ENCODE peak calls at places on chromosomes 13 and 19, in nine cellular contexts. One of them, this sample, is unnamed.
A peak's percentile ranks its signal among the peaks of the same experiment; 100 is the strongest.

GRCh38 chr19:55166530-55167268 is at the start of gene DNAAF3:
- DNase-seq in left ventricle myocardium inferior: peak; percentile 91
- DNase-seq in neuronal stem cell: peak; percentile 98
- DNase-seq in suprapubic skin: peak; percentile 93
- DNase-seq in GM23248: peak; percentile 99
- DNase-seq in endodermal cell: peak; percentile 99
- DNase-seq in heart right ventricle: peak; percentile 90
- DNase-seq in stomach: peak; percentile 95
- DNase-seq in aorta: peak; percentile 91
- DNase-seq in this sample: peak; percentile 58

GRCh38 chr13:113746671-113747070 is 12.4 kb upstream of the TMEM255B start:
- DNase-seq in left ventricle myocardium inferior: no peak
- DNase-seq in neuronal stem cell: no peak
- DNase-seq in suprapubic skin: no peak
- DNase-seq in GM23248: no peak
- DNase-seq in endodermal cell: no peak
- DNase-seq in heart right ventricle: no peak
- DNase-seq in stomach: no peak
- DNase-seq in aorta: peak; percentile 61
- DNase-seq in this sample: no peak

GRCh38 chr19:16031872-16032200 is 44.5 kb upstream of the TPM4 start:
- DNase-seq in left ventricle myocardium inferior: no peak
- DNase-seq in neuronal stem cell: no peak
- DNase-seq in suprapubic skin: no peak
- DNase-seq in GM23248: no peak
- DNase-seq in endodermal cell: no peak
- DNase-seq in heart right ventricle: no peak
- DNase-seq in stomach: no peak
- DNase-seq in aorta: no peak
- DNase-seq in this sample: no peak

GRCh38 chr13:60787083-60787482 is 390.1 kb downstream of the TDRD3 start:
- DNase-seq in left ventricle myocardium inferior: no peak
- DNase-seq in neuronal stem cell: no peak
- DNase-seq in suprapubic skin: no peak
- DNase-seq in GM23248: no peak
- DNase-seq in endodermal cell: no peak
- DNase-seq in heart right ventricle: no peak
- DNase-seq in stomach: no peak
- DNase-seq in aorta: no peak
- DNase-seq in this sample: no peak

GRCh38 chr13:94886191-94886590 is 173.8 kb upstream of the SOX21 start:
- DNase-seq in left ventricle myocardium inferior: no peak
- DNase-seq in neuronal stem cell: no peak
- DNase-seq in suprapubic skin: no peak
- DNase-seq in GM23248: no peak
- DNase-seq in endodermal cell: no peak
- DNase-seq in heart right ventricle: no peak
- DNase-seq in stomach: no peak
- DNase-seq in aorta: no peak
- DNase-seq in this sample: no peak

GRCh38 chr19:55094456-55095259 is 19.0 kb downstream of the EPS8L1 start:
- DNase-seq in left ventricle myocardium inferior: no peak
- DNase-seq in neuronal stem cell: no peak
- DNase-seq in suprapubic skin: no peak
- DNase-seq in GM23248: no peak
- DNase-seq in endodermal cell: peak; percentile 94
- DNase-seq in heart right ventricle: no peak
- DNase-seq in stomach: no peak
- DNase-seq in aorta: no peak
- DNase-seq in this sample: no peak

GRCh38 chr19:44955500-44956439 is 590 bp downstream of the CLPTM1 start:
- DNase-seq in left ventricle myocardium inferior: no peak
- DNase-seq in neuronal stem cell: no peak
- DNase-seq in suprapubic skin: peak; percentile 80
- DNase-seq in GM23248: peak; percentile 40
- DNase-seq in endodermal cell: no peak
- DNase-seq in heart right ventricle: no peak
- DNase-seq in stomach: no peak
- DNase-seq in aorta: no peak
- DNase-seq in this sample: no peak

GRCh38 chr19:32289566-32290210 is 55.7 kb upstream of the ZNF507 start:
- DNase-seq in left ventricle myocardium inferior: no peak
- DNase-seq in neuronal stem cell: no peak
- DNase-seq in suprapubic skin: no peak
- DNase-seq in GM23248: no peak
- DNase-seq in endodermal cell: no peak
- DNase-seq in heart right ventricle: no peak
- DNase-seq in stomach: no peak
- DNase-seq in aorta: no peak
- DNase-seq in this sample: no peak

GRCh38 chr19:2814426-2814825 is 5.2 kb upstream of the ZNF554 start:
- DNase-seq in left ventricle myocardium inferior: no peak
- DNase-seq in neuronal stem cell: no peak
- DNase-seq in suprapubic skin: no peak
- DNase-seq in GM23248: no peak
- DNase-seq in endodermal cell: no peak
- DNase-seq in heart right ventricle: no peak
- DNase-seq in stomach: no peak
- DNase-seq in aorta: no peak
- DNase-seq in this sample: no peak

GRCh38 chr19:56838930-56839664 is 1.4 kb downstream of the PEG3 start:
- DNase-seq in left ventricle myocardium inferior: peak; percentile 96
- DNase-seq in neuronal stem cell: peak; percentile 96
- DNase-seq in suprapubic skin: peak; percentile 97
- DNase-seq in GM23248: peak; percentile 84
- DNase-seq in endodermal cell: no peak
- DNase-seq in heart right ventricle: peak; percentile 94
- DNase-seq in stomach: peak; percentile 69
- DNase-seq in aorta: peak; percentile 96
- DNase-seq in this sample: no peak

GRCh38 chr19:12526542-12526941 is 24.7 kb downstream of the ZNF564 start:
- DNase-seq in left ventricle myocardium inferior: no peak
- DNase-seq in neuronal stem cell: no peak
- DNase-seq in suprapubic skin: no peak
- DNase-seq in GM23248: no peak
- DNase-seq in endodermal cell: no peak
- DNase-seq in heart right ventricle: no peak
- DNase-seq in stomach: no peak
- DNase-seq in aorta: no peak
- DNase-seq in this sample: no peak

GRCh38 chr19:38004505-38005223 is 97.7 kb downstream of the SIPA1L3 start:
- DNase-seq in left ventricle myocardium inferior: peak; percentile 77
- DNase-seq in neuronal stem cell: peak; percentile 86
- DNase-seq in suprapubic skin: peak; percentile 91
- DNase-seq in GM23248: peak; percentile 97
- DNase-seq in endodermal cell: peak; percentile 92
- DNase-seq in heart right ventricle: peak; percentile 64
- DNase-seq in stomach: peak; percentile 55
- DNase-seq in aorta: peak; percentile 87
- DNase-seq in this sample: no peak

GRCh38 chr19:28999733-29000433 is 213.1 kb downstream of the UQCRFS1 start:
- DNase-seq in left ventricle myocardium inferior: peak; percentile 18
- DNase-seq in neuronal stem cell: no peak
- DNase-seq in suprapubic skin: no peak
- DNase-seq in GM23248: no peak
- DNase-seq in endodermal cell: no peak
- DNase-seq in heart right ventricle: no peak
- DNase-seq in stomach: no peak
- DNase-seq in aorta: peak; percentile 9
- DNase-seq in this sample: no peak

GRCh38 chr19:29001922-29002247 is 211.1 kb downstream of the UQCRFS1 start:
- DNase-seq in left ventricle myocardium inferior: no peak
- DNase-seq in neuronal stem cell: no peak
- DNase-seq in suprapubic skin: no peak
- DNase-seq in GM23248: peak; percentile 14
- DNase-seq in endodermal cell: no peak
- DNase-seq in heart right ventricle: no peak
- DNase-seq in stomach: no peak
- DNase-seq in aorta: no peak
- DNase-seq in this sample: no peak

GRCh38 chr19:29002336-29002735 is 210.6 kb downstream of the UQCRFS1 start:
- DNase-seq in left ventricle myocardium inferior: no peak
- DNase-seq in neuronal stem cell: no peak
- DNase-seq in suprapubic skin: no peak
- DNase-seq in GM23248: no peak
- DNase-seq in endodermal cell: no peak
- DNase-seq in heart right ventricle: no peak
- DNase-seq in stomach: no peak
- DNase-seq in aorta: peak; percentile 30
- DNase-seq in this sample: no peak

GRCh38 chr19:28998974-28999373 is 214.0 kb downstream of the UQCRFS1 start:
- DNase-seq in left ventricle myocardium inferior: no peak
- DNase-seq in neuronal stem cell: no peak
- DNase-seq in suprapubic skin: no peak
- DNase-seq in GM23248: no peak
- DNase-seq in endodermal cell: no peak
- DNase-seq in heart right ventricle: no peak
- DNase-seq in stomach: no peak
- DNase-seq in aorta: no peak
- DNase-seq in this sample: no peak

GRCh38 chr19:29001006-29001921 is 211.7 kb downstream of the UQCRFS1 start:
- DNase-seq in left ventricle myocardium inferior: no peak
- DNase-seq in neuronal stem cell: no peak
- DNase-seq in suprapubic skin: no peak
- DNase-seq in GM23248: peak; percentile 36
- DNase-seq in endodermal cell: no peak
- DNase-seq in heart right ventricle: no peak
- DNase-seq in stomach: no peak
- DNase-seq in aorta: peak; percentile 22
- DNase-seq in this sample: no peak
- H3K4me3 ChIP-seq in left ventricle myocardium inferior: no peak overlapping the region
- H3K4me3 ChIP-seq in neuronal stem cell: no peak overlapping the region
- H3K4me3 ChIP-seq in suprapubic skin: no peak overlapping the region
- H3K4me3 ChIP-seq in GM23248: no peak overlapping the region
- H3K4me3 ChIP-seq in endodermal cell: no peak overlapping the region
- H3K4me3 ChIP-seq in heart right ventricle: no peak overlapping the region
- H3K4me3 ChIP-seq in stomach: no peak overlapping the region
- H3K4me3 ChIP-seq in aorta: no peak overlapping the region
- H3K4me3 ChIP-seq in this sample: no peak overlapping the region

GRCh38 chr19:29495091-29495490 is 30.7 kb upstream of the VSTM2B start:
- DNase-seq in left ventricle myocardium inferior: no peak
- DNase-seq in neuronal stem cell: no peak
- DNase-seq in suprapubic skin: no peak
- DNase-seq in GM23248: no peak
- DNase-seq in endodermal cell: peak; percentile 20
- DNase-seq in heart right ventricle: no peak
- DNase-seq in stomach: no peak
- DNase-seq in aorta: peak; percentile 15
- DNase-seq in this sample: no peak
- H3K4me1 ChIP-seq in left ventricle myocardium inferior: no peaks in the 10 kb centered on the region
- H3K4me1 ChIP-seq in neuronal stem cell: no peaks in the 10 kb centered on the region
- H3K4me1 ChIP-seq in suprapubic skin: peaks cover 5% of the 10 kb centered on the region
- H3K4me1 ChIP-seq in GM23248: no peaks in the 10 kb centered on the region
- H3K4me1 ChIP-seq in endodermal cell: no peaks in the 10 kb centered on the region
- H3K4me1 ChIP-seq in heart right ventricle: no peaks in the 10 kb centered on the region
- H3K4me1 ChIP-seq in stomach: no peaks in the 10 kb centered on the region
- H3K4me1 ChIP-seq in aorta: no peaks in the 10 kb centered on the region
- H3K4me1 ChIP-seq in this sample: no peaks in the 10 kb centered on the region

DNA sequence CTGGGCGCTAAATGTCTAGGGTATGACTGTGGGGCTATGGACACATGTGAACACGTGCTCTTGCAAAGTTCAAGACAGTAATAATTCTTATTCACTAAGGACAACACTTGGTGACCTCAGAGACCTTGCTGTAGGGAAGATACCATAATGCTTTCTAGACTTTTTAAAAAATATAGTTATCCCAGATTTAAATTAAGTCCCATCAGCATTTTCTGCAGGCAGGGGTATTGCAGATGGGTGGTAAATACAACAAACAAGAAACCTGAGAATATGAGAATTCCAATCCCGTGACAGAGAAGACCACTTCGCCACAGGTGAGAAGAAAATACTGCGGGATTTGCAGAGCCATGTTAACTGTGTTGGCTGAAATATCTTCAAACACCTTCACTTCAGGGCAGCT is 65.2 kb downstream of the SLC15A1 start:
- DNase-seq in left ventricle myocardium inferior: no peak
- DNase-seq in neuronal stem cell: no peak
- DNase-seq in suprapubic skin: no peak
- DNase-seq in GM23248: no peak
- DNase-seq in endodermal cell: no peak
- DNase-seq in heart right ventricle: no peak
- DNase-seq in stomach: no peak
- DNase-seq in aorta: no peak
- DNase-seq in this sample: no peak
- H3K4me3 ChIP-seq in left ventricle myocardium inferior: no peak overlapping the region
- H3K4me3 ChIP-seq in neuronal stem cell: no peak overlapping the region
- H3K4me3 ChIP-seq in suprapubic skin: no peak overlapping the region
- H3K4me3 ChIP-seq in GM23248: no peak overlapping the region
- H3K4me3 ChIP-seq in endodermal cell: no peak overlapping the region
- H3K4me3 ChIP-seq in heart right ventricle: no peak overlapping the region
- H3K4me3 ChIP-seq in stomach: no peak overlapping the region
- H3K4me3 ChIP-seq in aorta: no peak overlapping the region
- H3K4me3 ChIP-seq in this sample: no peak overlapping the region

GRCh38 chr13:51601601-51602348 is 17.5 kb downstream of the WDFY2 start:
- DNase-seq in left ventricle myocardium inferior: no peak
- DNase-seq in neuronal stem cell: no peak
- DNase-seq in suprapubic skin: no peak
- DNase-seq in GM23248: no peak
- DNase-seq in endodermal cell: no peak
- DNase-seq in heart right ventricle: no peak
- DNase-seq in stomach: no peak
- DNase-seq in aorta: no peak
- DNase-seq in this sample: no peak

GRCh38 chr13:51608857-51609406 is 24.7 kb downstream of the WDFY2 start:
- DNase-seq in left ventricle myocardium inferior: no peak
- DNase-seq in neuronal stem cell: no peak
- DNase-seq in suprapubic skin: no peak
- DNase-seq in GM23248: no peak
- DNase-seq in endodermal cell: no peak
- DNase-seq in heart right ventricle: no peak
- DNase-seq in stomach: no peak
- DNase-seq in aorta: no peak
- DNase-seq in this sample: no peak

GRCh38 chr13:51607165-51607564 is 22.9 kb downstream of the WDFY2 start:
- DNase-seq in left ventricle myocardium inferior: no peak
- DNase-seq in neuronal stem cell: no peak
- DNase-seq in suprapubic skin: no peak
- DNase-seq in GM23248: no peak
- DNase-seq in endodermal cell: no peak
- DNase-seq in heart right ventricle: no peak
- DNase-seq in stomach: no peak
- DNase-seq in aorta: no peak
- DNase-seq in this sample: no peak

GRCh38 chr13:51603716-51604115 is 19.5 kb downstream of the WDFY2 start:
- DNase-seq in left ventricle myocardium inferior: no peak
- DNase-seq in neuronal stem cell: no peak
- DNase-seq in suprapubic skin: no peak
- DNase-seq in GM23248: no peak
- DNase-seq in endodermal cell: no peak
- DNase-seq in heart right ventricle: no peak
- DNase-seq in stomach: no peak
- DNase-seq in aorta: no peak
- DNase-seq in this sample: no peak

DNA sequence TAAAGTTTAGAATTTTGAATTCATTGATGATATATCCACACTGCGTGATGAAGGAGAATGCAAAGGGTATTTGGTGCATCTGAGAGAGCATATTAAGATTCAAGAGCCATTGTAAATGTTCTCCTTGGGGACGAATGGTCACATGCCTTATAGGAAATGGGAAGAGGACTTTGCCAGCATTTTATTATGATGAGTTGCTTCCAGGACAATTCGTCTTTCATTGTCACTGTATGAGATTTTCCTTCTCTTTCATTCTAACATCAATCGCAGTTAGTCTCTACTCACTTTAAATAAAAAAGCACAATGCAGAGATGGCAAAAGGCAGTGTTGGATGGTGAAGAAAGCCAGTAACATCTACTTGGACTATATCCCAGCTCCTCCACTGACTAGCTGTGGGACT is 21.4 kb downstream of the WDFY2 start:
- DNase-seq in left ventricle myocardium inferior: no peak
- DNase-seq in neuronal stem cell: no peak
- DNase-seq in suprapubic skin: no peak
- DNase-seq in GM23248: peak; percentile 43
- DNase-seq in endodermal cell: no peak
- DNase-seq in heart right ventricle: no peak
- DNase-seq in stomach: no peak
- DNase-seq in aorta: no peak
- DNase-seq in this sample: no peak
- H3K4me1 ChIP-seq in left ventricle myocardium inferior: peaks cover 25% of the 10 kb centered on the region
- H3K4me1 ChIP-seq in neuronal stem cell: peaks cover 2% of the 10 kb centered on the region
- H3K4me1 ChIP-seq in suprapubic skin: peaks cover 25% of the 10 kb centered on the region
- H3K4me1 ChIP-seq in GM23248: peaks cover 10% of the 10 kb centered on the region
- H3K4me1 ChIP-seq in endodermal cell: no peaks in the 10 kb centered on the region
- H3K4me1 ChIP-seq in heart right ventricle: peaks cover 33% of the 10 kb centered on the region
- H3K4me1 ChIP-seq in stomach: no peaks in the 10 kb centered on the region
- H3K4me1 ChIP-seq in aorta: no peaks in the 10 kb centered on the region
- H3K4me1 ChIP-seq in this sample: peaks cover 8% of the 10 kb centered on the region